ENCODE peak calls at places on chromosomes 7 and 10, in eight cellular contexts. M is fibroblast of lung; Z is CD4-positive, alpha-beta memory T cell; W is adrenal gland; A is DND-41; S is right atrium auricular region; E is tibial artery; B is uterus. I is an unnamed sample.

GRCh38 chr7:54932818-54933543 is 85.8 kb upstream of the EGFR start:
- DNase-seq in M (peak), Z (no peak), W (peak), A (peak), S (peak), E (peak), B (peak), I (no peak)

GRCh38 chr10:100685331-100685730 is 60.1 kb upstream of the PAX2 start:
- DNase-seq in M (no peak), Z (no peak), W (no peak), A (no peak), S (no peak), E (no peak), B (no peak), I (no peak)

GRCh38 chr7:1531263-1531978 is 919 bp downstream of the MAFK start:
- DNase-seq in M (peak), Z (peak), W (peak), A (peak), S (peak), E (peak), B (peak), I (no peak)

GRCh38 chr7:89771003-89771636 is 383.1 kb upstream of the STEAP1 start:
- DNase-seq in M (no peak), Z (no peak), W (no peak), A (no peak), S (no peak), E (no peak), B (no peak), I (no peak)

GRCh38 chr10:98516352-98516751 is 69.6 kb upstream of the HPS1 start:
- DNase-seq in M (no peak), Z (no peak), W (no peak), A (no peak), S (no peak), E (no peak), B (no peak), I (no peak)

GRCh38 chr7:137080516-137081203 is 212.2 kb downstream of the CHRM2 start:
- DNase-seq in M (peak), Z (no peak), W (no peak), A (no peak), S (no peak), E (no peak), B (no peak), I (peak)

GRCh38 chr10:129388435-129388834 is 78.6 kb upstream of the MGMT start:
- DNase-seq in M (no peak), Z (no peak), W (no peak), A (no peak), S (no peak), E (no peak), B (no peak), I (no peak)

GRCh38 chr10:97474918-97475317 is 23.3 kb downstream of the MMS19 start:
- DNase-seq in M (no peak), Z (no peak), W (no peak), A (no peak), S (no peak), E (no peak), B (no peak), I (no peak)

GRCh38 chr10:84088626-84089025 is 50.7 kb upstream of the GHITM start:
- DNase-seq in M (no peak), Z (no peak), W (no peak), A (no peak), S (no peak), E (no peak), B (no peak), I (no peak)

GRCh38 chr7:81447351-81447952 is 322.4 kb downstream of the HGF start:
- DNase-seq in M (peak), Z (no peak), W (no peak), A (no peak), S (no peak), E (no peak), B (no peak), I (peak)

GRCh38 chr7:43639858-43640491 is 57.1 kb downstream of the STK17A start:
- DNase-seq in M (peak), Z (no peak), W (peak), A (no peak), S (no peak), E (no peak), B (peak), I (no peak)

GRCh38 chr10:24645784-24646183 is 77.9 kb downstream of the ARHGAP21 start:
- DNase-seq in M (peak), Z (no peak), W (no peak), A (peak), S (no peak), E (no peak), B (no peak), I (peak)

GRCh38 chr10:114195079-114195478 is 15.9 kb downstream of the TDRD1 start:
- DNase-seq in M (no peak), Z (no peak), W (no peak), A (no peak), S (no peak), E (no peak), B (no peak), I (peak)

GRCh38 chr10:113958631-113959382 is 84.9 kb upstream of the ADRB1 start:
- DNase-seq in M (peak), Z (no peak), W (no peak), A (no peak), S (peak), E (peak), B (no peak), I (no peak)

GRCh38 chr7:135207739-135208416 is 3.4 kb downstream of the WDR91 start:
- DNase-seq in M (no peak), Z (no peak), W (no peak), A (no peak), S (no peak), E (no peak), B (no peak), I (no peak)

GRCh38 chr10:3481000-3481335 is 304.0 kb downstream of the KLF6 start:
- DNase-seq in M (no peak), Z (no peak), W (no peak), A (no peak), S (no peak), E (no peak), B (no peak), I (no peak)

DNA sequence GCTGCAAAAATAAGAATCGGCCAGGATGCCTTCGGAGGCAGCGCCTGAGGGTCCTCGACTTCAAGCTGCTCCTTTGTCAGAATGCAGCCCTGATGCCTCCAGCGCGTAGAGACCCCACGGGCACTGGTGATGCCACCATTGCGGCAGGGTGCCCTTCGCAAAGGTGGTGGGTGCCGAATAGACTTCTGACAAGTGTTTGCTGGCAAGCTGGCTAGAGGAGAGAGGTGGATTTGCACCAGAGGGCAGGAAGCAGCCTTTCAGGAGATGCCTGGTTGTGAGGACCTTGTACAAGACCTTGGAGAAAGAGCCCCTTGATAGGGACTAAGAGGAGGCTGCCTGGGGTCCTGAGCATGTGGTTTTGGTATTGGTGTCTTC is 103.2 kb upstream of the PPIF start:
- DNase-seq in M (no peak), Z (no peak), W (no peak), A (no peak), S (no peak), E (no peak), B (no peak), I (peak)
- H3K4me3 ChIP-seq in M (no peak), Z (no peak), W (no peak), A (no peak), S (peak), E (peak), B (no peak), I (peak)

DNA sequence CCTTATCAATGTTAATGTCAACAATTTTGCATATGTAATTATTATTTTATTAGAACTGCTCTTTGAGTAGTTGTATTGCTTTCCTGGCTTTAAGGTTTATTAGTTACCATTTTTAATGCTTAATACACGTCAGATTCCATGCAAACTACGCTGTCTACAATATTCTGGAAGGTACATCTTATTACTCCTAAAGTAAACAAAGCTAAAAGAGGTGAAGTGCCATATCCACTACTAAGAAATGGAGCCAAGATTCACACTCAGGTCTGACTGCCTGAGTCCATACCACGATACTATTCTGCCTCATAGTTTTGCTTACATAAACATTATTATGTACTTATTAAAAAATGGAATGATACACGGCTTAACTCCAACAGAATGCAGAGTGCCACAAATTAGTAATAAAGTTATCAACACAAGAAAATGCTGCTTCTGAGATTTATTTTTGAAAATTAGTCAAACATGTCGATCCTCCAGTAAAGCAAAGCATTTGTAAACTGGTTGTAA is 1.2 kb upstream of the DMTF1 start:
- DNase-seq in M (no peak), Z (no peak), W (no peak), A (no peak), S (no peak), E (no peak), B (no peak), I (no peak)
- H3K4me3 ChIP-seq in M (peak), Z (no peak), W (no peak), A (no peak), S (no peak), E (peak), B (no peak), I (peak)

DNA sequence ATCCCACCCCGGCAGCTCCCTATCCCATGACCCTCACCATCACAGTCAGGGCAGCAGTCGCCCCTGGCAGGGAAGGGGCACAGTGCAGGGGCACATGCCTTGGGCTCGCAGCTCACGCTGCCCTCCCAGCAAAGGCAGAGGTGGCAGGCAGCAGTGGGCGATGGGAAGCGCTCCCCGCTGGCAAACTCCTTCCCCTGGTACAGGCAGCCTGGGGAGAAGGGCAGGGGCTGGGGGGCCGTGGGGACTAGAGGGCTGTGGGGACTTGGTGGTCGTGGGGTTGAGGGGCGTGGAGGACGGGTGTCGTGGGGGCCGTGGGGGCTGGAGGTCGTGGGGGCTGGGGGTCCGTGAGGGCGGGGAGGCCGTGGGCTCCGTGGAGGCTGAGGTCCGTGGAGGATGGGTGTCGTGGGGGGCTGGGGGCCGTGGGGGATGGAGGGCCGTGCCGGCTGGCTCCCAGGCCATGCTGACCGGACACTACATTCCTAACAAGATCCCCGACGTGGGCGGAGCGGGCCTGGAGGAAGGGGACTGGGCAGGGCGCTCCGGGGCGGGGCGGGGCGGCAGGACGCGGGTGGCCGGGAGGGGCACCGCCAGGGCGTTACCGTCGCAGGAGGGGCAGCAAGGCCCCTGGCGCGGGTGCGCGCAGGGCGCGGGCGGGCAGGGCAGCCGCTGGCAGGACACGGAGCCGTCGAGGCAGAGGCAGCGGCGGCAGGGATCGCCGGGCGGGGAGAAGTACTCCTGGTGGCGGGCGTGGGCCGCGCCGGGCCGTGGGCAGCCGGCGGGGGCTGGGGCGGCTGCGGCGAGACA is 20.0 kb downstream of the KCP start:
- DNase-seq in M (no peak), Z (no peak), W (no peak), A (no peak), S (no peak), E (peak), B (no peak), I (no peak)
- H3K4me3 ChIP-seq in M (no peak), Z (no peak), W (no peak), A (no peak), S (peak), E (peak), B (no peak), I (no peak)

DNA sequence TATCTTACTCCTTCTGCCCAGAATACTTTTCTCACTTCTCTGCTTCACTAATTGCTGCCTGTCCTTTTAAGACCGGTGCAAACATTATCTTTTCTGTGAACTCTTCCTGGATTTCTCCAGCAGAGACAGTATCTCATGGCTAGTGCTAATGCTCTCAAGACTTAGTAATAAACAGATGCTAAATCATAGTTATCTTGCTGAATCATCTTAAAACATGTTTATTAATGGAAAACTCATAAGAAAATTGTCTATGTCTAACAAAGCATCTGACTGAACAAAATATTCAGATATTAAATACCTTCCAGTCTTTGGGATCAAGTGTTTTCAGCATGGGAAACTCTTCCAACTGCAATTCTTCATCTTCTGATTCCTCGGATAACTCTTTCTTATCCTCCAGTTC is 3.1 kb downstream of the DNAJC2 start:
- DNase-seq in M (no peak), Z (no peak), W (no peak), A (no peak), S (no peak), E (no peak), B (no peak), I (no peak)
- H3K4me3 ChIP-seq in M (no peak), Z (no peak), W (no peak), A (no peak), S (no peak), E (no peak), B (no peak), I (no peak)

GRCh38 chr10:4567637-4568036 is 258.4 kb upstream of the AKR1E2 start:
- DNase-seq in M (no peak), Z (no peak), W (no peak), A (no peak), S (no peak), E (no peak), B (no peak), I (no peak)

GRCh38 chr10:4569132-4569531 is 256.9 kb upstream of the AKR1E2 start:
- DNase-seq in M (no peak), Z (no peak), W (no peak), A (no peak), S (no peak), E (no peak), B (no peak), I (no peak)

GRCh38 chr10:4568731-4569130 is 257.3 kb upstream of the AKR1E2 start:
- DNase-seq in M (no peak), Z (no peak), W (no peak), A (peak), S (no peak), E (no peak), B (no peak), I (no peak)

GRCh38 chr10:4568086-4568485 is 257.9 kb upstream of the AKR1E2 start:
- DNase-seq in M (no peak), Z (no peak), W (no peak), A (no peak), S (no peak), E (no peak), B (no peak), I (no peak)
- H3K4me3 ChIP-seq in M (no peak), Z (no peak), W (no peak), A (no peak), S (no peak), E (no peak), B (no peak), I (no peak)

DNA sequence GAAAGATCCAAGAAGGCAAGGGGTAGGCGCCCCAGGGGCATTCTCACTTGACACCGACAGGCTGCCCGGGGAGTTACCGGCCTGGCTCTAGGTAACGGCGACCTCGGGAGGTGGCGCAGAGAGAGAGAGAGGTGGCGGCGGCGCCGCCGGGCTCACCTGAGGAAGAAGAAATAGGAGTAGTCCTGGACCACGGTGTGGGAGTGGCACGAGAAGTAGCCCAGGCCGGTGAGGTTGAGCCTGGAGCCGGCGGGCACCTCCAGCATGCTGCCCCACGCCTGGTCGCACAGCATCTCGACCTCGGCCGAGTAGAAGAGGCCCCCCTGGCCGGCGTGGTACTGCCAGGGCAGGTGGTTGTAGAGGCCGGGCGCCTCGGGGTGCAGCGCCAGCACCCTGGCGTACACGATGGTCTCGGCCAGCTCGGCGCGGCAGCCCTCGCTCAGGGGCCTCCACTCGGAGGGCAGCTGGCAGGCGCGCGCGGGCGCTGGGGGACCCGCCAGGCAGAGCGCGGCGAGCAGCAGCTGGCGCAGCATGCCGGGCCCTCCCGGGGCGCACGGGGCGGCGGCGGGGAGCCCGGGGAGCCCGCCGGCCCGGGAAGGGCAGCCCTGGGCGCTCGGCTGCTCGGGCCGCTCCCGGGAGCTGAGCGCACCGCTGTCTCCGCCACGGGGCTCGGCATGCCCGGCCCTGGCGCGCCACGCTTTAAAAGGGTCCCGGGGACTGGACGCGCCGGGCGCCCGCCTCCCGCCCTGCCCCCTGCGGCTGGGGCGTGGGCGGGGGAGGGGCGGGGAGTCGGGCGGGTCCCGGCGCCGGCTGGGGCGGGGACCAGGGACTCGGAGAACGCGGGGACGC is at the start of gene CCDC3:
- DNase-seq in M (peak), Z (no peak), W (no peak), A (no peak), S (no peak), E (peak), B (no peak), I (no peak)
- H3K4me3 ChIP-seq in M (no peak), Z (no peak), W (no peak), A (no peak), S (peak), E (peak), B (peak), I (no peak)

I was measured in Jurkat, Clone E6-1.